ENCODE peak calls at places on chromosomes 7 and 10, in seven cellular contexts. Q, U, R, Z, S, E and H are unnamed samples.

GRCh38 chr10:3482200-3482993 is 302.6 kb downstream of the KLF6 start:
- DNase-seq in U (no peak), R (no peak), S (peak), Q (peak), Z (peak), E (no peak), H (peak)

GRCh38 chr7:158613481-158613880 is 25.9 kb upstream of the PTPRN2 start:
- DNase-seq in Z (no peak), S (no peak), U (no peak), E (no peak), Q (no peak), R (no peak), H (no peak)

GRCh38 chr10:63630928-63631685 is 109.9 kb downstream of the REEP3 start:
- DNase-seq in Q (no peak), U (no peak), E (no peak), S (no peak), R (no peak), Z (no peak), H (no peak)

GRCh38 chr10:88288621-88289059 is 294.5 kb downstream of the RNLS start:
- DNase-seq in Z (peak), U (no peak), S (no peak), Q (no peak), R (no peak), E (no peak), H (no peak)

GRCh38 chr7:93043393-93043985 is 74.3 kb downstream of the SAMD9 start:
- DNase-seq in S (peak), U (peak), Q (no peak), R (no peak), Z (peak), E (no peak), H (no peak)

GRCh38 chr10:33460461-33461294 is 126.2 kb upstream of the NRP1 start:
- DNase-seq in R (no peak), Z (no peak), U (peak), S (peak), Q (peak), E (no peak), H (no peak)

GRCh38 chr7:102431617-102432298 is 1.6 kb upstream of the ORAI2 start:
- DNase-seq in Z (peak), R (peak), U (no peak), S (no peak), Q (no peak), E (no peak), H (peak)

GRCh38 chr7:91182819-91183405 is 81.3 kb upstream of the FZD1 start:
- DNase-seq in S (peak), Q (no peak), R (no peak), Z (no peak), U (no peak), E (no peak), H (no peak)

GRCh38 chr7:2237109-2237602 is 4.4 kb upstream of the MAD1L1 start:
- DNase-seq in R (no peak), S (no peak), E (no peak), U (no peak), Z (peak), Q (no peak), H (no peak)

GRCh38 chr7:86928308-86928707 is 131.1 kb downstream of the ELAPOR2 start:
- DNase-seq in Q (no peak), E (no peak), U (no peak), S (no peak), R (no peak), Z (peak), H (no peak)

GRCh38 chr10:44893604-44894468 is 17.3 kb upstream of the TMEM72 start:
- DNase-seq in Z (no peak), R (no peak), E (no peak), S (no peak), Q (no peak), U (no peak), H (no peak)

GRCh38 chr10:107913317-107914294 is 749.1 kb upstream of the SORCS1 start:
- DNase-seq in U (no peak), Z (no peak), E (no peak), Q (no peak), R (no peak), S (no peak), H (no peak)

GRCh38 chr10:114499630-114500190 is 95.4 kb upstream of the AFAP1L2 start:
- DNase-seq in Q (no peak), S (no peak), U (no peak), E (no peak), R (peak), Z (no peak), H (no peak)

GRCh38 chr10:58674260-58674659 is 161.6 kb downstream of the BICC1 start:
- DNase-seq in S (no peak), E (no peak), U (no peak), Z (no peak), R (no peak), Q (no peak), H (no peak)

GRCh38 chr10:31296754-31297153 is 22.3 kb upstream of the ZEB1 start:
- DNase-seq in Z (no peak), Q (no peak), R (no peak), U (no peak), E (no peak), S (peak), H (no peak)

GRCh38 chr10:34116220-34116623 is 698.9 kb downstream of the PARD3 start:
- DNase-seq in Z (no peak), S (no peak), Q (no peak), U (no peak), R (no peak), E (no peak), H (no peak)

GRCh38 chr10:34996843-34997242 is 93.3 kb downstream of the CUL2 start:
- DNase-seq in U (peak), Z (no peak), Q (peak), R (no peak), E (no peak), S (peak), H (peak)

GRCh38 chr7:36109013-36109627 is 43.9 kb upstream of the EEPD1 start:
- DNase-seq in R (no peak), Z (peak), S (no peak), U (no peak), E (no peak), Q (no peak), H (no peak)

GRCh38 chr10:85791846-85792532 is 574.6 kb downstream of the GRID1 start:
- DNase-seq in U (no peak), Q (peak), R (no peak), Z (peak), E (no peak), S (peak), H (no peak)